ENCODE peak calls at places on chromosomes 3 and 15, in seven cellular contexts. Z is stomach, M is esophagus muscularis mucosa, T is H1, V is HCT116, N is sigmoid colon, Y is spleen. K is an unnamed sample.

GRCh38 chr3:111917300-111917699 is 58.2 kb downstream of the PHLDB2 start:
- DNase-seq in Z (no peak), M (no peak), T (no peak), V (peak), N (no peak), Y (no peak), K (no peak)

GRCh38 chr3:48189321-48189720 is 1.1 kb upstream of the CDC25A start:
- DNase-seq in Z (no peak), M (no peak), T (no peak), V (no peak), N (no peak), Y (no peak), K (no peak)

GRCh38 chr3:169667710-169668080 is 4.2 kb upstream of the MECOM start:
- DNase-seq in Z (no peak), M (no peak), T (no peak), V (no peak), N (no peak), Y (no peak), K (no peak)

GRCh38 chr3:128348805-128349531 is 117.7 kb downstream of the DNAJB8 start:
- DNase-seq in Z (no peak), M (no peak), T (no peak), V (no peak), N (peak), Y (peak), K (no peak)

GRCh38 chr3:8937064-8938020 is 25.9 kb downstream of the RAD18 start:
- DNase-seq in Z (no peak), M (no peak), T (no peak), V (peak), N (no peak), Y (no peak), K (no peak)

GRCh38 chr3:112633757-112634156 is 7.2 kb downstream of the CCDC80 start:
- DNase-seq in Z (no peak), M (no peak), T (no peak), V (no peak), N (no peak), Y (no peak), K (no peak)

GRCh38 chr3:128864351-128864811 is 15.0 kb upstream of the ACAD9 start:
- DNase-seq in Z (no peak), M (no peak), T (no peak), V (no peak), N (no peak), Y (peak), K (no peak)

GRCh38 chr3:183265713-183266417 is 12.8 kb downstream of the B3GNT5 start:
- DNase-seq in Z (peak), M (no peak), T (no peak), V (peak), N (no peak), Y (no peak), K (no peak)

GRCh38 chr15:73982251-73982962 is 9.7 kb downstream of the STOML1 start:
- DNase-seq in Z (peak), M (peak), T (no peak), V (no peak), N (peak), Y (peak), K (no peak)

GRCh38 chr3:17741621-17742091 is 775 bp downstream of the TBC1D5 start:
- DNase-seq in Z (no peak), M (no peak), T (no peak), V (no peak), N (no peak), Y (no peak), K (no peak)

GRCh38 chr3:56838441-56838840 is 36.7 kb upstream of the ARHGEF3 start:
- DNase-seq in Z (no peak), M (no peak), T (no peak), V (no peak), N (no peak), Y (no peak), K (no peak)

GRCh38 chr3:86990734-86991481 is at the start of gene VGLL3:
- DNase-seq in Z (peak), M (no peak), T (peak), V (no peak), N (peak), Y (peak), K (no peak)

GRCh38 chr3:74643636-74644035 is 29.2 kb upstream of the CNTN3 start:
- DNase-seq in Z (peak), M (no peak), T (no peak), V (no peak), N (peak), Y (no peak), K (no peak)

GRCh38 chr3:191005790-191006189 is 143.3 kb upstream of the GMNC start:
- DNase-seq in Z (no peak), M (no peak), T (peak), V (no peak), N (no peak), Y (no peak), K (no peak)

GRCh38 chr15:44811347-44811746 is 75.0 kb downstream of the TRIM69 start:
- DNase-seq in Z (no peak), M (no peak), T (no peak), V (peak), N (no peak), Y (no peak), K (no peak)

GRCh38 chr3:166123576-166123975 is 286.4 kb upstream of the BCHE start:
- DNase-seq in Z (no peak), M (no peak), T (no peak), V (no peak), N (no peak), Y (no peak), K (no peak)

DNA sequence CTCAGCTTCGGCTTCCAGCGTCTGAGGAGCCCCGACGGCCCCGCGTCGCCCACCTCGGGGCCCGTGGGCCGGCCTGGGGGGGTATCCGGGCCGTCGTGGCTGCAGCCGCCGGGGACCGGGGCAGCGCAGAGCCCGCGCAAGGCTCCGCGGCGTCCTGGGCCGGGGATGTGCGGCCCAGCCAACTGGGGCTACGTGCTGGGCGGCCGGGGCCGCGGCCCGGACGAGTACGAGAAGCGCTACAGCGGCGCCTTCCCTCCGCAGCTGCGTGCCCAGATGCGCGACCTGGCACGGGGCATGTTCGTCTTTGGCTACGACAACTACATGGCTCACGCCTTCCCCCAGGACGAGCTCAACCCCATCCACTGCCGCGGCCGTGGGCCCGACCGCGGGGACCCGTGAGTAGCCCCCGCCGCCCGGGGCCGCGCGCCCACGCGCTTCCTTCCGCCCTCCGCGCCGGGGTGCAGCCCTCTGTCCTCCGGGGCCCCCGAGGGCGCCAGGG is 462 bp downstream of the EDEM1 start:
- DNase-seq in Z (no peak), M (no peak), T (no peak), V (no peak), N (peak), Y (peak), K (no peak)
- TF ChIP-seq POLR2AphosphoS5 in Z (no peak), M (no peak), T (no peak), V (no peak), N (no peak), Y (no peak), K (no peak)

DNA sequence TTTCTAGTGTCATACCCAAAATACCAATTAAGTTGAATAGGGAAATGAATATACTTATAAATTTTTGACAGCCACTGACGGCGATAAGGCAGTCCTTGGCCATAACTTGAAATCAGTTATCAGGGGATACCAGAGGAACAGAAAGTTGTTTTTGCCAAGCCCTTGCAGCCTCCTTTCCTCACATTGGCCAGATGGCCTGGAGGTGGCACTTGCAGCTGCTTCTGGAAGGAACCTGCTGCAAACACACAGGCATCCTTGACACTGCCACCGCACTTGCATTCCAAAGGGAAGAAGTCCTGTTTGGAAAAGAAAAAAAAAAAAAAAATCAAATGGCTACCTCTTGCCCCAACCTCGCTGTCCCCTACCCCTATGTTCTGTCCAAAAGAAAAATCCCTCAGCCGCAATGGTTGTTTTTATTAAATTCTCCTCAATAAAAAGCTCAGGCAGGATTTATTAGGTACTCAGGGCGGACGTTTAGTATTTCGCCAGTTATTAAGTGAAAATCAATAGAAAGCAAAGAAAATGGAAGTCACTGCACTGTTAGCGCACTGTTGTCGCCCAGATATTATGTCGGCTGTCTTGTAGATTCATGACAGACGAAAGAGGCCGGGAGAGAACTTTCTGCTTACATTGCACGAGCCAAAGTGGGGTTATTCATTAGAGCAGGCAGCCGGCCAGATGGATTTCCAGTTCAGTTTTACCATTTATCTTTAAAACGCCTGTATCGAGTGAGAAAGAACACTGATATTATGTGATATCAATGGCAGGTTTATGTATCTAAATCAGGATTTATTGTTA is 866.2 kb upstream of the NR2F2 start:
- DNase-seq in Z (no peak), M (no peak), T (no peak), V (no peak), N (no peak), Y (no peak), K (no peak)
- TF ChIP-seq CTCF in Z (no peak), M (no peak), T (no peak), V (no peak), N (no peak), Y (no peak), K (no peak)

GRCh38 chr3:50272911-50273688 is 4.2 kb downstream of the SEMA3B start:
- DNase-seq in Z (peak), M (no peak), T (no peak), V (no peak), N (peak), Y (peak), K (no peak)
- TF ChIP-seq POLR2AphosphoS5 in Z (peak), M (peak), T (no peak), V (peak), N (peak), Y (peak), K (peak)

DNA sequence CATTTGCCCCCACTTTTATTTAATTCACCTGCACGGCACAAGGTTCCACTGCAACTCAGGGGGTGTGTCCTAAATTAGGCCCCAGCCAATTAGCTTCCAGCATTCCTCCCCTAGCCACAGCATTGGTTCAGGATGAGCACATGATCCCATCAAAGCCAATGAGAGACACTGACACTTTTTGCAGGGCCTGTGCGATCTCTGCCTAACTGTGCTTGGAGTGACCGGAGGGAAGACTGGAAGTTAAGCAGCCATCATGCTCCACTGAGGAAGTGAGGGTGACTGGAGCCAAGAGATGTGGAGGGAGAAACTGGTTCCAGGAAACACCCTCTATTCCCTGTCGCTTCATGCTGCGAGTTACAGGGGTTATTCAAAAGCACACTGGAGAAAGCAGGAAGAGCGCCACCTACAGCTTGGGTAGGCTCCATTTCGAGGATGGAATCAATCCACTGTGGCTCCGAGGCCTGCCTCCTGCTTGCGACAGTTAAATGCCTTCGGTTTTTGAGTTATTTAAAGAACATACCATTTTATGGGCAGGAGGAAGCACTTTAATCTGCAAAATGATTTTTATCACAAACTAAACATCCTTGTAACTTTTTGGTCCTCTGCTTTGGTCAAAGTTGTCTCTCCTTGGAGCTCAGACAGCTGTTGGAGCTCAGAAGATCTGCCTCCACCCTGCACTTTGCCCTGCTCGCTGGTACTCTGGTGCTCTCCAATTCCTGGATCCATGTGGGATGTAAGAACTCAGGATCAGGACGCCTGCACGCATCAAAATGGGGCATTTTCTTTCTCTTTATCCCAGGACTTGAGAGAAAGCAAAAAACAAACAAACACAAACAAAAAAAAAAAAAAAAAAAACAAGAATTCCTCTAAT is 122.4 kb upstream of the WNT5A start:
- DNase-seq in Z (no peak), M (no peak), T (no peak), V (no peak), N (no peak), Y (no peak), K (no peak)
- TF ChIP-seq CTCF in Z (no peak), M (no peak), T (peak), V (no peak), N (no peak), Y (no peak), K (no peak)